ENCODE peak calls at places on chromosomes 3 and 15, in seven cellular contexts. Y is breast epithelium, F is hepatocyte, W is testis, Z is Panc1, U is left ventricle myocardium inferior, X is suprapubic skin. R is an unnamed sample. For H3K4me1, the result is how much of the 10 kb centered on the place peaks cover.

GRCh38 chr3:10983219-10983916 is 9.2 kb upstream of the SLC6A1 start:
- DNase-seq in Y (peak), F (peak), W (peak), Z (peak), U (no peak), X (no peak), R (peak)

GRCh38 chr3:17810759-17811158 is 68.3 kb upstream of the TBC1D5 start:
- DNase-seq in Y (no peak), F (no peak), W (no peak), Z (no peak), U (no peak), X (no peak), R (peak)

GRCh38 chr3:37712918-37713819 is 148.5 kb upstream of the CTDSPL start:
- DNase-seq in Y (no peak), F (no peak), W (no peak), Z (no peak), U (no peak), X (no peak), R (no peak)

GRCh38 chr3:57755368-57756021 is 614 bp upstream of the SLMAP start:
- DNase-seq in Y (peak), F (peak), W (peak), Z (no peak), U (peak), X (no peak), R (peak)

GRCh38 chr3:138114988-138115971 is at the start of gene DZIP1L:
- DNase-seq in Y (peak), F (peak), W (peak), Z (no peak), U (peak), X (peak), R (peak)

GRCh38 chr3:138608322-138609214 is at the start of gene FAIM:
- DNase-seq in Y (peak), F (peak), W (peak), Z (no peak), U (peak), X (peak), R (peak)

GRCh38 chr15:69398541-69398940 is 15.6 kb upstream of the KIF23 start:
- DNase-seq in Y (no peak), F (no peak), W (no peak), Z (no peak), U (no peak), X (no peak), R (peak)

GRCh38 chr15:25372298-25372697 is 66.5 kb downstream of the UBE3A start:
- DNase-seq in Y (no peak), F (no peak), W (no peak), Z (no peak), U (no peak), X (no peak), R (no peak)

GRCh38 chr15:101091080-101092017 is 160.5 kb downstream of the CHSY1 start:
- DNase-seq in Y (no peak), F (no peak), W (peak), Z (no peak), U (peak), X (no peak), R (no peak)

GRCh38 chr3:67090472-67090871 is 92.4 kb downstream of the KBTBD8 start:
- DNase-seq in Y (no peak), F (peak), W (no peak), Z (no peak), U (no peak), X (no peak), R (peak)

GRCh38 chr3:182220013-182220412 is 508.3 kb downstream of the SOX2 start:
- DNase-seq in Y (no peak), F (no peak), W (no peak), Z (no peak), U (no peak), X (no peak), R (no peak)

GRCh38 chr3:166478356-166478755 is 641.1 kb upstream of the BCHE start:
- DNase-seq in Y (no peak), F (no peak), W (no peak), Z (no peak), U (no peak), X (no peak), R (peak)

GRCh38 chr3:192090586-192090985 is 629.6 kb downstream of the PYDC2 start:
- DNase-seq in Y (no peak), F (no peak), W (no peak), Z (no peak), U (no peak), X (no peak), R (no peak)

GRCh38 chr3:192054881-192055280 is 593.9 kb downstream of the PYDC2 start:
- DNase-seq in Y (no peak), F (no peak), W (no peak), Z (no peak), U (no peak), X (no peak), R (peak)

DNA sequence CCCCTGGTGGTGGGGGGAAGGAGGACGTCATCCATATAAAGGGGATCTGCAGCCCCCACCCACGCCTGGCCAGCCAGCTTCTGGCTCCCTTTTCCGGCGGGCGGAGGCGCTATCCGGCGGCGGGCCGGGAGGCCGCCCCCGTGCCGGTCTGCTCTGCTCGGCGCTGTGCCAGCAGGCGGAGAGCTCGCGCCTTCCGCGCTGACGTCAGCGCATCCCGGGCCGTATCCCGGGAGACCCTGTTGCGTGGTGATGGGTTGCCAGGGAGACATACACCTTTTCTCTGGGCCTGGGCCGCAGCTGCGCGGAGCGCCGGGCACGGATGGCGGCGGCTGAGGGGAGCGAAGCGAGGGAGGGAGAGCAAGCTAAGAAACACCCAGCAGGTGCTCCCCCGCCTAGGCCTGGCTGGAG is 1.1 kb downstream of the FAM131A start:
- DNase-seq in Y (peak), F (peak), W (peak), Z (no peak), U (peak), X (no peak), R (peak)
- TF ChIP-seq CTCF in Y (peak), F (no peak), W (peak), Z (no peak), U (peak), X (no peak), R (peak)

GRCh38 chr15:99213187-99213811 is 36.1 kb downstream of the TTC23 start:
- DNase-seq in Y (peak), F (peak), W (peak), Z (peak), U (peak), X (peak), R (no peak)
- H3K27ac ChIP-seq in Y (no peak), F (no peak), W (no peak), Z (no peak), U (peak), X (no peak), R (no peak)

DNA sequence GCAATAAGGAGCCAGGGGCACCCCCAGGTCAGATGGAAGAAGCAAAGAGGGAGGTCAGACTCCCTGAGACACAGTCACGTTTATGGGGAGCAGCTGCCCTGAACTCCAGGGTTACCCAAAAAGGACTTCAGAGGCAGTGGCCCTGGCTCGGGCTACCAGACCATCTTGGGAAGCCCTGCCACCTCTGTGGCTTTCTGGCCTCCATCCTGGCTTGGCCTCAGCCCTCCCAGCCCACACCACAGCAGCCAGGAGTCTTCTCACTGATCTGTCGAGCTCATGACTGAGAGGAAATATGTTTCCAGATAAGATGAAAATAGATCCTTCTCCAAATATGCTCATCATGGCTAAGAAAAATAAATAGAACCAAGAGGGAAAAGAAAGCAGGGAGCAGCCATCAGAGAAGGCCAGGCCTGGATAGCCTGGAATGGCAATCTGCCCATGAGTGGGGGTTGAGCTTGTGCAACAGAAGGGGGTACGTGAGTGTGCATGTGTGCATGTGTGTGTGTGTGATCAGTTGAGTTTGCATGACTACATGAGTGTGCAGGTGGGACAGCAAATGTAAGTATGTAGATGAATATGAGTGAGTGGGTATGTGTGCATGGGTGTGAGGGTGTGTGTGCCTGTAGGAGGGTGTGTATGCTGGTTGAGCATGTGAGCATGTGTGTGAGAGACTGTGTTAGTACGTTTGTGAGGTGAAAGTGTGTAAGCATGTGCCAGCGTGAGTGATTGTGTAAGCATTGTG is 9.8 kb upstream of the RFT1 start:
- DNase-seq in Y (no peak), F (no peak), W (no peak), Z (no peak), U (no peak), X (no peak), R (no peak)
- H3K4me1 ChIP-seq in Y (under half), F (under half), W (under half), Z (under half), U (under half), X (under half), R (under half)

GRCh38 chr3:123036352-123037014 is 8.9 kb upstream of the SEMA5B start:
- DNase-seq in Y (no peak), F (peak), W (no peak), Z (no peak), U (no peak), X (no peak), R (peak)
- TF ChIP-seq CTCF in Y (no peak), F (no peak), W (no peak), Z (peak), U (no peak), X (no peak), R (no peak)

GRCh38 chr3:113454625-113455024 is 13.3 kb upstream of the CFAP44 start:
- DNase-seq in Y (no peak), F (no peak), W (no peak), Z (no peak), U (no peak), X (no peak), R (no peak)

GRCh38 chr3:113454057-113454456 is 12.8 kb upstream of the CFAP44 start:
- DNase-seq in Y (no peak), F (no peak), W (no peak), Z (no peak), U (no peak), X (no peak), R (no peak)
- H3K27ac ChIP-seq in Y (no peak), F (no peak), W (no peak), Z (no peak), U (no peak), X (no peak), R (no peak)

DNA sequence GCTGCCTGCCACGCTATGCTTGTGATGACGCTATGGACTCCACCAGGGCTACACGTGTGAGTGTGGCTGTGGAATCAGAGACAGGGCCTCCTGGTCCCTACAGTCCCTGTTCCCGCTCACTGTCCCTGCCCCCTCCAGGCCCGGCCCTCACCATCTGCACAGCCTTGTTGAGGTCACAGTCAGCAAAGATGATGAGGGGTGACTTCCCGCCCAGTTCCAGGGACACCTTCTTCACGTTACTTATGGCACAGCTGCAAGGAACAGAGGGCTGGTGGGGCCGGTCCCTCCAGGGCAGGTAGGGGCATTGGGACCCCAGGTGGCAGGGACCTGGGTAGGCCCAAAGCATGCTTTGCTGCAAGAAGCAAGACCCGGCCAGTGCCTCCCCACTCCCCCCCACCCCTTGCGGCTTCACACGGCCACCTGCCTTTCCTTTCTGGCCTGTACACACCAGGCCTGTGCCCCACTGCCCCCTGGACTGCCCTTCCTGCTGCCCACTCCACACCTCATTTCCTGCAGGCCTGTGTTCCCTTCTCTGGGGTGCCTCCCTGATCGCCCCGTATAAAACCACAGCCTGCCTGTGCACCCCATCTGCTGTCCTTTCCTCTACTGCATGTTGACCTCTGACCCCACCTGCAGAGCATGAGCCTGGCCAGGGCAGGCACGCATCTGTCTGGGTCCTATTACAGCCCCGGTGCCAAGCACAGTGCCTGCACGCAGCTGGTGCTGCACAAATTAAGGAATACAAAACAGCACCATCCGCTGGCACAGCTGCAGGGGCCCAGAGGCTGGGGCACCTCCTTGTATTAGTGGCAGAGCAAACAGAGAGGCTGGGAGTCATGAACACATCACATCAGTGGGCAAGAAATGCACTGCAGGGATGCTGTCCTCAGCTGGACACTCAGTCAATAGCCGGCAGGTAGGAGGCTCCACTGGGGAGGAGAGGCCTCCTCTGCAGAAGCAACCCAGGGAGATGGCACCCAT is 30.8 kb upstream of the SLC41A3 start:
- DNase-seq in Y (no peak), F (no peak), W (no peak), Z (no peak), U (no peak), X (no peak), R (no peak)
- H3K4me1 ChIP-seq in Y (under half), F (under half), W (under half), Z (under half), U (under half), X (under half), R (under half)

GRCh38 chr3:169627073-169627472 is 36.4 kb downstream of the MECOM start:
- DNase-seq in Y (no peak), F (no peak), W (no peak), Z (no peak), U (no peak), X (no peak), R (no peak)

GRCh38 chr3:169627789-169628188 is 35.7 kb downstream of the MECOM start:
- DNase-seq in Y (no peak), F (peak), W (no peak), Z (no peak), U (no peak), X (no peak), R (no peak)

GRCh38 chr3:169623971-169624370 is 39.5 kb downstream of the MECOM start:
- DNase-seq in Y (no peak), F (no peak), W (no peak), Z (no peak), U (no peak), X (no peak), R (no peak)

GRCh38 chr3:169628567-169628966 is 34.9 kb downstream of the MECOM start:
- DNase-seq in Y (no peak), F (peak), W (peak), Z (no peak), U (no peak), X (no peak), R (no peak)

DNA sequence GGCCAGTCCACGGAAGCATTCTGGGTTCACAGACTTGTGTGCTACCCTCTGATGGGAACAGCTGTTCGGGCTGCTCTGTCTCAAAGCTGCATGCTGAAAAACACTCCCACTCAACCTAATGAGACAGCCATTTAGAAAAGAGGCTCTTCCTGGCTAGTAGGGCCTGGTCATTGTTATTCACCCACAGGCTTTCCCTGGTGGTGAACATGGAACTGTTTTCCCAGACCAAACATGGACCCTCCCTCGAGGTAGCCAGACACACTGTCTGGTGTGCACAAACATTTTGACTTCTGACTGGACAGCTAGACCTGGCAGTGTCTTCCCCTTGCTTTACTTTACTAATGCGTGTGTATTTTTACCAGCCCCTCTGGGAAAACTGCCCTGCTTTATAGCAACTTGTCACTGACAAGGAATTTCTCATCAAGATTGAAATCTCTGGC is 39.0 kb downstream of the MECOM start:
- DNase-seq in Y (no peak), F (no peak), W (no peak), Z (no peak), U (no peak), X (no peak), R (no peak)
- TF ChIP-seq CTCF in Y (no peak), F (no peak), W (no peak), Z (no peak), U (peak), X (no peak), R (no peak)

GRCh38 chr15:63724760-63725159 is 109.0 kb downstream of the HERC1 start:
- DNase-seq in Y (no peak), F (no peak), W (no peak), Z (no peak), U (no peak), X (no peak), R (no peak)

GRCh38 chr15:63726491-63726890 is 107.3 kb downstream of the HERC1 start:
- DNase-seq in Y (no peak), F (no peak), W (no peak), Z (no peak), U (no peak), X (no peak), R (no peak)

GRCh38 chr15:63722144-63722543 is 111.6 kb downstream of the HERC1 start:
- DNase-seq in Y (no peak), F (no peak), W (no peak), Z (no peak), U (no peak), X (no peak), R (no peak)

GRCh38 chr15:63729115-63729884 is 104.4 kb downstream of the HERC1 start:
- DNase-seq in Y (no peak), F (no peak), W (no peak), Z (no peak), U (no peak), X (no peak), R (no peak)

GRCh38 chr15:63727542-63727941 is 106.2 kb downstream of the HERC1 start:
- DNase-seq in Y (no peak), F (no peak), W (no peak), Z (no peak), U (no peak), X (no peak), R (no peak)
- H3K27ac ChIP-seq in Y (no peak), F (no peak), W (no peak), Z (no peak), U (no peak), X (no peak), R (no peak)

DNA sequence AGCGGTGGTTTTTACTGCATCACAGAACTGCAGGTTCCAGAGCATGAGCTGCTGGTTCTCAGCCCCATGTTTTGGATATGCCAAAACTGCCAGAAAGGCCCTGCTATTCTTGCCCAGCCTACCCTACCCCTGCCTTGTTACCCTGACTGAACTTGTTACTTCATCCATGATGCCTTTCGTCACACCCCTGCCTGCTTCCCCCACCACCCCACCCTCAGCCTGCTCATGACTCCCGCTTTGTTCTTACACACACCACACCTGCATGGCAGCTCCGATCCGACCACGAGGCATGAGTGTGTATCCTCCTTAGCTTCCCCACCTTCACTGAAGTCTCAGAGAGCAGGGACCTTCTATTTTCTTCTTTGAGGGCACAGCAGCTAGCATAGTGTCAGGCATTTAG is 5.1 kb upstream of the TM4SF1 start:
- DNase-seq in Y (no peak), F (no peak), W (no peak), Z (no peak), U (no peak), X (no peak), R (peak)
- H3K4me1 ChIP-seq in Y (under half), F (under half), W (under half), Z (half or more), U (half or more), X (half or more), R (under half)

GRCh38 chr3:158918008-158918407 is 116.2 kb downstream of the MFSD1 start:
- DNase-seq in Y (peak), F (peak), W (peak), Z (peak), U (no peak), X (no peak), R (no peak)
- TF ChIP-seq CTCF in Y (no peak), F (peak), W (peak), Z (peak), U (peak), X (no peak), R (peak)

R was measured in foreskin keratinocyte.